ENCODE peak calls at places on chromosomes 1 and 21, in ten cellular contexts. Q is left ventricle myocardium superior; T is stimulated activated CD8-positive, alpha-beta memory T cell treated with anti-CD3 and anti-CD28 coated beads, Interleukin-4, amount 100 ng/mL, for 24 hours; B is effector memory CD8-positive, alpha-beta T cell; F is stimulated activated CD4-positive, alpha-beta T cell treated with anti-CD3 and anti-CD28 coated beads, Interleukin-1b, Interleukin-23, amount 100 ng/mL, for 24 hours; P is IMR-90; U is keratinocyte; O is pulmonary artery endothelial cell; E is astrocyte of the spinal cord; Y is CD8-positive, alpha-beta memory T cell. K is an unnamed sample.

GRCh38 chr1:156429308-156430060 is 60.5 kb downstream of the RHBG start:
- DNase-seq in Q (no peak), T (no peak), B (no peak), F (no peak), P (no peak), U (no peak), O (no peak), E (no peak), Y (no peak), K (no peak)

GRCh38 chr1:185345913-185346717 is 29.1 kb upstream of the IVNS1ABP start:
- DNase-seq in Q (no peak), T (no peak), B (no peak), F (no peak), P (no peak), U (no peak), O (no peak), E (no peak), Y (no peak), K (no peak)

GRCh38 chr1:160046494-160047115 is 14.8 kb upstream of the PIGM start:
- DNase-seq in Q (peak), T (no peak), B (peak), F (peak), P (peak), U (no peak), O (no peak), E (peak), Y (peak), K (peak)

GRCh38 chr1:10936998-10937901 is 75.2 kb upstream of the TARDBP start:
- DNase-seq in Q (no peak), T (no peak), B (no peak), F (no peak), P (no peak), U (no peak), O (no peak), E (no peak), Y (peak), K (no peak)

GRCh38 chr1:30966690-30967369 is 58.3 kb upstream of the SDC3 start:
- DNase-seq in Q (no peak), T (no peak), B (no peak), F (no peak), P (peak), U (peak), O (peak), E (peak), Y (no peak), K (no peak)

GRCh38 chr1:17540255-17541001 is 930 bp downstream of the ARHGEF10L start:
- DNase-seq in Q (peak), T (no peak), B (no peak), F (no peak), P (no peak), U (no peak), O (no peak), E (peak), Y (no peak), K (no peak)

GRCh38 chr1:183773456-183773855 is 31.5 kb upstream of the RGL1 start:
- DNase-seq in Q (no peak), T (no peak), B (no peak), F (no peak), P (no peak), U (no peak), O (no peak), E (no peak), Y (no peak), K (no peak)

GRCh38 chr1:198019126-198019525 is 102.0 kb downstream of the LHX9 start:
- DNase-seq in Q (no peak), T (no peak), B (no peak), F (no peak), P (no peak), U (no peak), O (no peak), E (peak), Y (no peak), K (no peak)

GRCh38 chr1:12549460-12550349 is 68.3 kb downstream of the DHRS3 start:
- DNase-seq in Q (peak), T (no peak), B (no peak), F (peak), P (peak), U (peak), O (peak), E (peak), Y (no peak), K (peak)

GRCh38 chr21:44969965-44970755 is 30.3 kb downstream of the SLX9 start:
- DNase-seq in Q (no peak), T (no peak), B (no peak), F (no peak), P (peak), U (no peak), O (no peak), E (peak), Y (no peak), K (no peak)

GRCh38 chr1:70142120-70142519 is 63.3 kb downstream of the LRRC40 start:
- DNase-seq in Q (no peak), T (no peak), B (no peak), F (no peak), P (peak), U (no peak), O (no peak), E (peak), Y (no peak), K (no peak)

GRCh38 chr1:53086504-53087070 is 24.6 kb downstream of the PODN start:
- DNase-seq in Q (no peak), T (no peak), B (no peak), F (no peak), P (no peak), U (no peak), O (no peak), E (no peak), Y (no peak), K (no peak)

GRCh38 chr1:93980320-93980744 is 71.1 kb upstream of the GCLM start:
- DNase-seq in Q (no peak), T (no peak), B (no peak), F (no peak), P (no peak), U (no peak), O (no peak), E (no peak), Y (no peak), K (no peak)

GRCh38 chr1:234458352-234459027 is 20.5 kb downstream of the TARBP1 start:
- DNase-seq in Q (no peak), T (no peak), B (no peak), F (no peak), P (no peak), U (no peak), O (no peak), E (no peak), Y (no peak), K (no peak)

GRCh38 chr1:10507111-10507879 is 32.5 kb downstream of the PEX14 start:
- DNase-seq in Q (peak), T (peak), B (peak), F (no peak), P (peak), U (no peak), O (no peak), E (peak), Y (peak), K (peak)

GRCh38 chr1:35220976-35221375 is 28.0 kb upstream of the SFPQ start:
- DNase-seq in Q (no peak), T (no peak), B (no peak), F (no peak), P (no peak), U (no peak), O (no peak), E (no peak), Y (peak), K (no peak)

GRCh38 chr1:162463021-162463420 is 34.6 kb upstream of the UHMK1 start:
- DNase-seq in Q (no peak), T (no peak), B (no peak), F (no peak), P (no peak), U (no peak), O (no peak), E (no peak), Y (no peak), K (no peak)

GRCh38 chr1:215146252-215146975 is 63.9 kb downstream of the KCNK2 start:
- DNase-seq in Q (no peak), T (no peak), B (no peak), F (no peak), P (peak), U (no peak), O (no peak), E (peak), Y (no peak), K (no peak)

GRCh38 chr1:19068639-19069276 is 112.3 kb upstream of the IFFO2 start:
- DNase-seq in Q (no peak), T (no peak), B (no peak), F (no peak), P (no peak), U (no peak), O (no peak), E (no peak), Y (no peak), K (no peak)

GRCh38 chr21:45620201-45620600 is 23.3 kb upstream of the PCBP3 start:
- DNase-seq in Q (no peak), T (no peak), B (no peak), F (no peak), P (no peak), U (no peak), O (no peak), E (no peak), Y (no peak), K (no peak)

GRCh38 chr1:92708368-92708950 is 76.4 kb downstream of the EVI5 start:
- DNase-seq in Q (no peak), T (no peak), B (no peak), F (no peak), P (peak), U (no peak), O (no peak), E (no peak), Y (no peak), K (no peak)